ENCODE peak calls at places on chromosomes 1 and 21, in seven cellular contexts. N is GM12878, H is HCT116, J is Panc1, C is H1, D is HepG2, K is SK-N-SH. O is an unnamed sample.

GRCh38 chr1:110765640-110766335 is 91.0 kb upstream of the KCNA3 start:
- DNase-seq in K (peak), H (peak), J (no peak), C (no peak), D (peak), N (no peak), O (peak)

GRCh38 chr1:236623371-236624166 is 19.3 kb upstream of the HEATR1 start:
- DNase-seq in D (no peak), J (no peak), C (no peak), K (no peak), H (no peak), N (no peak), O (no peak)

GRCh38 chr1:18333220-18333619 is 147.5 kb upstream of the KLHDC7A start:
- DNase-seq in N (no peak), D (no peak), C (no peak), J (no peak), H (no peak), K (no peak), O (no peak)

GRCh38 chr1:222697858-222698257 is 14.4 kb downstream of the AIDA start:
- DNase-seq in C (no peak), H (no peak), N (no peak), K (no peak), J (no peak), D (no peak), O (no peak)

GRCh38 chr1:178536844-178537371 is 24.0 kb downstream of the TEX35 start:
- DNase-seq in J (peak), N (no peak), C (no peak), H (peak), D (peak), K (no peak), O (no peak)

GRCh38 chr21:42515708-42516502 is 2.3 kb downstream of the SLC37A1 start:
- DNase-seq in H (peak), N (no peak), C (no peak), J (no peak), K (no peak), D (no peak), O (no peak)

GRCh38 chr1:241706967-241707366 is 54.9 kb downstream of the WDR64 start:
- DNase-seq in H (peak), K (no peak), D (no peak), C (no peak), N (no peak), J (peak), O (no peak)

GRCh38 chr1:154925335-154926170 is 11.0 kb downstream of the PMVK start:
- DNase-seq in J (no peak), C (no peak), N (no peak), K (no peak), H (no peak), D (no peak), O (no peak)

GRCh38 chr1:118115567-118116272 is 69.3 kb downstream of the SPAG17 start:
- DNase-seq in J (no peak), N (no peak), D (no peak), H (no peak), K (no peak), C (no peak), O (no peak)

GRCh38 chr1:17355898-17356297 is 16.1 kb upstream of the PADI6 start:
- DNase-seq in N (no peak), H (no peak), K (no peak), D (no peak), J (no peak), C (no peak), O (no peak)

GRCh38 chr1:92882817-92883216 is 51.0 kb downstream of the RPL5 start:
- DNase-seq in K (peak), C (no peak), D (no peak), N (no peak), H (no peak), J (no peak), O (no peak)

GRCh38 chr1:92883297-92883696 is 51.5 kb downstream of the RPL5 start:
- DNase-seq in H (no peak), N (no peak), C (no peak), D (no peak), J (no peak), K (no peak), O (no peak)

GRCh38 chr1:92887465-92887864 is 55.6 kb downstream of the RPL5 start:
- DNase-seq in H (no peak), K (no peak), D (no peak), J (no peak), C (no peak), N (no peak), O (no peak)

GRCh38 chr1:92884195-92884594 is 52.4 kb downstream of the RPL5 start:
- DNase-seq in N (no peak), C (no peak), H (no peak), J (no peak), D (no peak), K (no peak), O (no peak)

DNA sequence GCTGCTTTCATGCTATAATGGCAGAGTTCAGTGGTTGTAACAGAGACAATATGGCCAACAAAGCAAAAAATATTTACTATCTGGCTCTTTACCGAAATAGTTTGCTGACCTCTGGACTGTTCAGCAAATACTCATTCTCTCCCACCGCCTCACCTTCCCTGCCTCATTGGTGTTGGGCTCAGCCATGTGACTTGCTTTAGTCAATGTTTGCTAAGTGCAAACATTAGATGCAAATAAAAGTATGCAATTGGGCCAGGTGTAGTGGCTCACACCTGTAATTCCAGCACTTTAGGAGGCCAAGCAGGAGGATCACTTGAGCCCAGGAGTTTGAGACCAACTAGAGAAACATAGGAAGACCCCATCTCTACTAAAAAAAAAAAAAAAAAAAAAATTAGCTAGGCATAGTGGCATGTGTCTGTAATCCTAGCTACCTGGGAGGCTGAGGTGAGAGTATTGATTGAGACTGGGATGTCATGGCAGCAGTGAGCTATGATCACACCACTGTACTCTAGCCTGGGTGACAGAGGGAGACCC is 55.1 kb downstream of the RPL5 start:
- DNase-seq in D (peak), C (no peak), K (no peak), N (no peak), H (no peak), J (no peak), O (no peak)
- TF ChIP-seq SIN3A in D (no peak), C (no peak), K (no peak), N (no peak), H (no peak), J (no peak), O (no peak)

DNA sequence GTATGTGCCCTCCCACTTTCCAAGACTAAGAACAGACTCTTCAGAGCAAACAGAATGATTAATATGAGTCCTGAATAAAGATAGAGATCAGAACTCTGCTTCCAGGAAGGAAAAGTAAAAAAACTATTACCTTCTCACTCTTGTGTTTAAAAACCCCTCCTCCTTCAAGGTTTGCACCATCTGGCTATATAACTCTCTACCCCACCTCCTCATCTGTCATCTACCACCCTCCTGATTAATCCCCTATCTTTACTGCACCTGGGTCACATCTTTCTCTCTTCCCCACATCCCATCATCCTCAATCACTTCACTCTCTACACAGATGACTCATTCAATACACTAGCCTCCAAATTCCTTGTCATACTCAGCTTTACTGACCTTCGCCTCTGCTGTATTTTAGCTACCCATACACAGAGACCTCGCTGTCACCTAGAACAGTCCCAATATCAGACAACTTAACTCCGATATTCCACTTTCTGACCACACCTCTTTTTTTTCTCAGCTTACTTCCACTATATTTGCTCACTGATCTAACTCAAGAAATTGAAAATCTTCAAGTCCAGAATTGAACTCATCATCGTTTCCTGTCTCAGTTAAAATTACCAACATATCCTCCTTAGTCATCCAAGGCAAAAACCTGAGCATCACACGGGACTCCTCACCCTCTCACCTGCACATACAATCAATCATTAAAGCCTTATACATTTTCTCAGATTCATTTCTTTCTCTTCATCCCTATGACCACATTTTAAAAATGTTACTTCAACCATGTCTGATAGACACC is 3.6 kb downstream of the SCMH1 start:
- DNase-seq in N (no peak), H (no peak), J (peak), D (peak), K (no peak), C (no peak), O (peak)
- TF ChIP-seq SIN3A in N (no peak), H (no peak), J (no peak), D (no peak), K (no peak), C (no peak), O (no peak)

GRCh38 chr1:27138368-27138767 is 16.6 kb downstream of the SLC9A1 start:
- DNase-seq in K (no peak), D (no peak), C (no peak), J (no peak), N (no peak), H (no peak), O (no peak)

GRCh38 chr1:27137022-27137542 is 17.8 kb downstream of the SLC9A1 start:
- DNase-seq in J (no peak), N (no peak), D (no peak), H (no peak), K (no peak), C (no peak), O (peak)

GRCh38 chr1:27138927-27139326 is 16.0 kb downstream of the SLC9A1 start:
- DNase-seq in K (no peak), J (no peak), H (no peak), N (no peak), C (no peak), D (no peak), O (no peak)

GRCh38 chr1:27135920-27136551 is 18.9 kb downstream of the SLC9A1 start:
- DNase-seq in H (no peak), D (no peak), C (no peak), J (no peak), N (no peak), K (no peak), O (no peak)

DNA sequence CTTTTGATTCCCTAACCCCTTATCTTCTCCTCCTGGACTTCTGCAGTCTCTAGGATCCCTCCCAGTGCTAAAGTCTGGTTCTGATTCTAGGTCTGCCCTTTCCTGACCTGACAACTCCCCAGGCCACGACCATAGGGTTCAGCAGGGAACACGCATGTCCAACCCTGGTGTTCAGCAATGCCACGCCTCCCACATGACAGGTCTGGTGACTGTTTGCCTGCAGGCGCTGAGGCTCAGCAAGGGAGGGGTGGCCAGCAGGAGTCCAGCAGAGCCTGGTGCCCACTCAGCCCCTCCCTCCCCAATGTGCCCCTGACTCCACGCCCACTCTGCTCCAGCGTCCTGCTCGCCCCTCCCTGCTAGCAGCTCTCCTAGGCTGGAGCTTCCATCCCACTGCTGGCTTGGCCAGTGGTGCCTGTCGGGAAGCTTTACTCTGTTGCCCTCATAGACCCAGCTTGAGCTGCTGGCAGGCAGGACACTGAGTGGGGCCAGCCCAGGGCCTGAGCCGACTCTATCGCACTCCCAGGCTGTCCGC is 17.3 kb downstream of the SLC9A1 start:
- DNase-seq in J (no peak), K (peak), H (no peak), C (no peak), N (no peak), D (peak), O (peak)
- TF ChIP-seq SIN3A in J (no peak), K (no peak), H (no peak), C (no peak), N (no peak), D (no peak), O (no peak)

DNA sequence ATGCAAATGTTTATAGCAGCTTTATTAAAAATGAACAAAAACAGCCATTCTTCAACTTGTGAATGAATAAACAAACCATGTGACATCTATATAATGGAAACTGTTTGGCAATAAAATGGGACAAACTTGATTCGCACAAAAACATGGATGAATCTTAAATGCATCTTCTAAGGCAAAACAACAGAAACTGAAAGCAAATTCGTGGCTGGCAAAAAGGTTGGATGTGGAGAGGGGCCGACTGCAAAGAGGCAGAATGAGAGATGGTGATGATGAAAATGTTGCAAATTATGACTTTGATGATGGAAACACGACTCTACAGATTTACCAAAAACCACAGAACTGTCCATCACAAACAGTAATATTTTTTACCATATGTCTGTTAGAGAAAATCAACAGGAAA is 327.0 kb upstream of the NR5A2 start:
- DNase-seq in C (no peak), H (no peak), N (no peak), K (no peak), D (no peak), J (no peak), O (no peak)
- TF ChIP-seq SIN3A in C (no peak), H (no peak), N (no peak), K (no peak), D (no peak), J (no peak), O (no peak)

DNA sequence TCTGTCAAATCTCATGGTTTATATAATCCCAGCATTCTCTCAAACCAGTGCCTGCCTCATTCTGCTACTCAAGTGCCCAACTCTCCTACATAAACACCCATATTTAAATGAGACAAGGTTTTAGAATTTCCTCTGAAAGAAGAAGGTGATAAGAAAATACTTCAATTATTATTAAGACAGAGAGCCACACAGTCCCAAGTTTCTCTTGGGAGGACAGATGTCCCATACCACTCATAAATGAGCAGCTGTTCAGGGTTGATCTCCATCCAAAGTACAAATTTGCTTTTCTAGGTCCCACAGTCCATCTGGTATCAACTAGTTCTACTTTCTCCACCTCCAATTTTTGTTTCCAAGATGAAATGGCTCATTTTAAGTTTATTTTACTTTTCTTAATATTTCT is 11.3 kb downstream of the DCAF8 start:
- DNase-seq in C (no peak), D (no peak), K (no peak), J (no peak), N (no peak), H (no peak), O (no peak)
- TF ChIP-seq SIN3A in C (no peak), D (no peak), K (no peak), J (no peak), N (no peak), H (no peak), O (no peak)

GRCh38 chr1:201673912-201674311 is 135.0 kb downstream of the NAV1 start:
- DNase-seq in N (no peak), J (no peak), D (no peak), H (no peak), C (no peak), K (no peak), O (no peak)

GRCh38 chr1:201670517-201670916 is 131.6 kb downstream of the NAV1 start:
- DNase-seq in D (no peak), H (no peak), J (no peak), C (no peak), N (no peak), K (no peak), O (no peak)

GRCh38 chr1:201675143-201675542 is 136.2 kb downstream of the NAV1 start:
- DNase-seq in J (no peak), D (no peak), N (no peak), K (no peak), C (no peak), H (no peak), O (no peak)

GRCh38 chr1:201673093-201673492 is 134.2 kb downstream of the NAV1 start:
- DNase-seq in J (no peak), K (peak), H (no peak), D (no peak), C (no peak), N (no peak), O (no peak)

GRCh38 chr1:201672685-201673084 is 133.8 kb downstream of the NAV1 start:
- DNase-seq in K (no peak), C (no peak), J (no peak), H (no peak), N (no peak), D (no peak), O (no peak)
- TF ChIP-seq SIN3A in K (no peak), C (no peak), J (no peak), H (no peak), N (no peak), D (no peak), O (no peak)

GRCh38 chr1:76832521-76832920 is 34.8 kb upstream of the ST6GALNAC5 start:
- DNase-seq in N (no peak), J (no peak), K (no peak), C (no peak), H (no peak), D (no peak), O (no peak)
- TF ChIP-seq SIN3A in N (no peak), J (no peak), K (no peak), C (no peak), H (no peak), D (no peak), O (no peak)

DNA sequence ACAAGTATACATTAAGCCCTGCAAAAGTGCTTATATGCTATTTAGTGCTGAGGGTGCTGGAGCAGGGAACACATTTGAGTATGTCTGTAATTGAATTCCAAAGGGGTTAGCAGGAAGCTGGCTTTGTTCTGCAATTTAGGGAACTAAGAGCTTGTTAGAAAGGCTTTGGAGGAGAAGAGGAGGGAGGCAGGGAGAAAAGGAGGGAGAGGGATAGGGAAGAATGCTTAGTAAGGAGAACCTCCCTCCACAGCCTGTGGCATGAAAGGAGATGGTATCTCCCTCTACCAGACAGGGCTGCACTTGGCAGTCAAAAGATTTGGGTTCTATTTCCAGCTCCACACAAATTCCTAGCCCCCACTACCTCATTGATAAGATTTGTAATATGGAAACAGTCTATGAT is 217.8 kb downstream of the DAB1 start:
- DNase-seq in J (no peak), D (no peak), K (no peak), H (no peak), N (no peak), C (peak), O (no peak)
- TF ChIP-seq SIN3A in J (no peak), D (no peak), K (no peak), H (no peak), N (no peak), C (no peak), O (no peak)

GRCh38 chr1:229155472-229155871 is 115.4 kb upstream of the RAB4A start:
- DNase-seq in C (no peak), D (no peak), K (no peak), H (no peak), J (no peak), N (no peak), O (no peak)
- TF ChIP-seq SIN3A in C (no peak), D (no peak), K (no peak), H (no peak), J (no peak), N (no peak), O (no peak)

O was measured in K562.